ENCODE peak calls at places on chromosomes 16 and 17, in five cellular contexts. M is GDM1; L is activated naive CD8-positive, alpha-beta T cell treated with anti-CD3 and anti-CD28 coated beads for 36 hours; D is hypothalamus; G is smooth muscle cell of the brain vasculature. N is an unnamed sample.

GRCh38 chr17:15298176-15298575 is 33.0 kb upstream of the PMP22 start:
- DNase-seq in M (no peak), L (no peak), D (no peak), G (no peak), N (no peak)

GRCh38 chr16:77584205-77584859 is 138.0 kb upstream of the NUDT7 start:
- DNase-seq in M (no peak), L (peak; percentile 22), D (no peak), G (peak; percentile 65), N (no peak)

GRCh38 chr17:61972311-61972710 is 44.5 kb upstream of the INTS2 start:
- DNase-seq in M (no peak), L (no peak), D (no peak), G (no peak), N (no peak)

GRCh38 chr17:60305141-60305540 is 86.8 kb downstream of the USP32 start:
- DNase-seq in M (no peak), L (peak; percentile 16), D (peak; percentile 9), G (no peak), N (no peak)

GRCh38 chr17:62626719-62627218 is 701 bp upstream of the MRC2 start:
- DNase-seq in M (peak; percentile 39), L (no peak), D (no peak), G (no peak), N (no peak)

GRCh38 chr17:75228305-75228704 is 22.8 kb downstream of the NUP85 start:
- DNase-seq in M (no peak), L (no peak), D (no peak), G (no peak), N (no peak)

GRCh38 chr16:87789437-87790277 is 23.9 kb upstream of the KLHDC4 start:
- DNase-seq in M (no peak), L (no peak), D (no peak), G (no peak), N (no peak)

GRCh38 chr17:9805769-9806168 is 14.4 kb upstream of the DHRS7C start:
- DNase-seq in M (no peak), L (no peak), D (no peak), G (no peak), N (no peak)

GRCh38 chr16:1159973-1160772 is 7.3 kb downstream of the CACNA1H start:
- DNase-seq in M (no peak), L (no peak), D (peak; percentile 54), G (no peak), N (no peak)

GRCh38 chr17:48028736-48029135 is 8.9 kb downstream of the COPZ2 start:
- DNase-seq in M (no peak), L (no peak), D (no peak), G (no peak), N (no peak)

GRCh38 chr16:85174871-85175723 is 62.8 kb upstream of the CIBAR2 start:
- DNase-seq in M (no peak), L (no peak), D (no peak), G (no peak), N (no peak)

GRCh38 chr17:50219345-50219744 is 17.9 kb upstream of the COL1A1 start:
- DNase-seq in M (no peak), L (no peak), D (no peak), G (no peak), N (no peak)

N was measured in chondrocyte.